ENCODE peak calls at places on chromosomes 12 and 14, in six cellular contexts. T is cardiac muscle cell; K is CD8-positive, alpha-beta T cell; Y is IMR-90; C is lung; S is left lung. F is an unnamed sample.

GRCh38 chr12:1779783-1780182 is 40.6 kb upstream of the LRTM2 start:
- DNase-seq in K (no peak), Y (peak), C (no peak), S (no peak), T (no peak), F (peak)

GRCh38 chr12:49646331-49646830 is 23.0 kb downstream of the PRPF40B start:
- DNase-seq in Y (no peak), S (no peak), C (no peak), K (no peak), T (no peak), F (no peak)

GRCh38 chr12:116594325-116595038 is 35.3 kb downstream of the MAP1LC3B2 start:
- DNase-seq in S (peak), C (peak), T (no peak), K (peak), Y (no peak), F (no peak)

GRCh38 chr12:93156091-93156490 is 221.6 kb upstream of the NUDT4 start:
- DNase-seq in Y (no peak), T (no peak), S (no peak), K (no peak), C (no peak), F (no peak)

GRCh38 chr14:21102472-21103164 is 1.8 kb downstream of the TMEM253 start:
- DNase-seq in T (no peak), Y (no peak), C (no peak), K (no peak), S (no peak), F (no peak)

GRCh38 chr12:1787714-1788113 is 32.7 kb upstream of the LRTM2 start:
- DNase-seq in T (no peak), K (no peak), S (no peak), Y (no peak), C (no peak), F (no peak)

GRCh38 chr12:23686095-23686494 is 263.4 kb downstream of the SOX5 start:
- DNase-seq in T (no peak), K (no peak), Y (no peak), S (no peak), C (no peak), F (no peak)

GRCh38 chr14:68944162-68944561 is 34.9 kb downstream of the ACTN1 start:
- DNase-seq in K (no peak), Y (no peak), C (no peak), T (no peak), S (no peak), F (no peak)

GRCh38 chr14:85596562-85596961 is 66.6 kb downstream of the FLRT2 start:
- DNase-seq in C (no peak), T (no peak), Y (no peak), S (no peak), K (no peak), F (no peak)

GRCh38 chr14:37397941-37398215 is 197.2 kb downstream of the FOXA1 start:
- DNase-seq in T (no peak), K (no peak), C (no peak), S (no peak), Y (no peak), F (no peak)

GRCh38 chr14:95497561-95498011 is 18.9 kb downstream of the SYNE3 start:
- DNase-seq in Y (no peak), T (peak), S (no peak), K (no peak), C (no peak), F (no peak)

GRCh38 chr14:58887931-58888330 is 250.2 kb downstream of the DACT1 start:
- DNase-seq in Y (no peak), C (no peak), S (no peak), K (no peak), T (no peak), F (no peak)

GRCh38 chr12:45890276-45890675 is 100.1 kb downstream of the SCAF11 start:
- DNase-seq in T (no peak), K (no peak), S (no peak), C (no peak), Y (no peak), F (no peak)

GRCh38 chr14:52219488-52220084 is 47.9 kb upstream of the PTGDR start:
- DNase-seq in T (no peak), K (no peak), C (no peak), Y (no peak), S (no peak), F (peak)

GRCh38 chr12:51496907-51497306 is 72.3 kb downstream of the SLC4A8 start:
- DNase-seq in K (no peak), S (no peak), Y (no peak), C (no peak), T (no peak), F (no peak)

GRCh38 chr12:105485321-105485910 is 154.9 kb downstream of the C12orf75 start:
- DNase-seq in Y (peak), C (no peak), S (no peak), K (no peak), T (no peak), F (peak)

GRCh38 chr12:52867636-52868035 is 18.8 kb upstream of the KRT78 start:
- DNase-seq in Y (no peak), C (no peak), T (no peak), K (peak), S (peak), F (no peak)

GRCh38 chr12:125674554-125674953 is 609.3 kb downstream of the AACS start:
- DNase-seq in K (no peak), S (no peak), C (no peak), Y (no peak), T (no peak), F (no peak)

GRCh38 chr12:75704208-75704607 is 192.8 kb upstream of the KRR1 start:
- DNase-seq in S (no peak), T (no peak), K (no peak), C (no peak), Y (no peak), F (no peak)

GRCh38 chr12:115149685-115150378 is 465.9 kb upstream of the TBX3 start:
- DNase-seq in C (no peak), T (no peak), S (no peak), K (no peak), Y (peak), F (peak)

GRCh38 chr14:72013606-72014129 is 81.4 kb downstream of the RGS6 start:
- DNase-seq in S (no peak), K (no peak), Y (no peak), C (no peak), T (no peak), F (no peak)

DNA sequence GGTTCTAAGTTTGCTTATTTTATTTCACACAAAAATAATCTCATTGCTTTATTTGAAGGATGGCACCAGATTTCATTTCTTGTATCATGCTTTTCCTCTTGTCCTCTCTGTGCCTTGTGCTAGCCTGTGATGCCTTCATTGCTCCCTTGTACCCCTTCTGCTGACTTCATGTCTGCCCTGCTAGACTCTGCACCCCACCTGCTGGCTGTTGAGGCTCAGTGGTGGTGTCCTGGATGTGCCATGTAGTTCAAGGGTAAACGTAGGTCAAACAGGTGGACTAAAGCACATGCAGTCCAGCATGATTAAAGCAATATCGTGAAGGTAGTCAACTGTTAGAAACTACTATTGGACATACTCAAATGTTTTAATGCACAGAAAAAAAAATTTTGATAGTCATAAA is 21.6 kb downstream of the MRPS35 start:
- DNase-seq in T (peak), K (no peak), Y (no peak), C (no peak), S (no peak), F (peak)
- TF ChIP-seq CTCF in T (peak), K (no peak), Y (peak), C (no peak), S (no peak), F (peak)

GRCh38 chr14:74251546-74252030 is 12.3 kb downstream of the VSX2 start:
- DNase-seq in Y (peak), C (peak), S (peak), T (peak), K (peak), F (peak)
- H3K4me3 ChIP-seq in Y (peak), C (no peak), S (peak), T (no peak), K (no peak), F (peak)

GRCh38 chr14:94143711-94144110 is 14.3 kb upstream of the IFI27L2 start:
- DNase-seq in Y (no peak), C (no peak), K (no peak), S (no peak), T (no peak), F (no peak)

GRCh38 chr14:94142836-94143235 is 13.4 kb upstream of the IFI27L2 start:
- DNase-seq in K (no peak), Y (no peak), C (no peak), S (no peak), T (no peak), F (no peak)

GRCh38 chr14:94144765-94145164 is 15.4 kb upstream of the IFI27L2 start:
- DNase-seq in S (peak), Y (no peak), T (no peak), K (no peak), C (no peak), F (no peak)

GRCh38 chr14:94142247-94142646 is 12.8 kb upstream of the IFI27L2 start:
- DNase-seq in C (peak), T (no peak), S (no peak), K (no peak), Y (no peak), F (no peak)

GRCh38 chr14:94143239-94143638 is 13.8 kb upstream of the IFI27L2 start:
- DNase-seq in C (no peak), K (no peak), T (peak), Y (no peak), S (no peak), F (no peak)
- TF ChIP-seq CTCF in C (no peak), K (no peak), T (peak), Y (peak), S (no peak), F (peak)

GRCh38 chr12:40225337-40225983 is 663 bp downstream of the LRRK2 start:
- DNase-seq in C (no peak), K (no peak), S (no peak), Y (no peak), T (no peak), F (no peak)
- H3K4me3 ChIP-seq in C (peak), K (peak), S (peak), Y (peak), T (peak), F (peak)

GRCh38 chr14:57046175-57046574 is 222.5 kb downstream of the EXOC5 start:
- DNase-seq in K (no peak), T (no peak), S (no peak), Y (no peak), C (no peak), F (no peak)

GRCh38 chr14:57051633-57052032 is 217.1 kb downstream of the EXOC5 start:
- DNase-seq in S (no peak), T (no peak), C (no peak), K (no peak), Y (no peak), F (no peak)

GRCh38 chr14:57052705-57053302 is 215.9 kb downstream of the EXOC5 start:
- DNase-seq in Y (no peak), T (no peak), K (no peak), S (no peak), C (no peak), F (no peak)

GRCh38 chr14:57049848-57050247 is 218.9 kb downstream of the EXOC5 start:
- DNase-seq in T (peak), C (no peak), S (no peak), Y (no peak), K (no peak), F (no peak)
- TF ChIP-seq CTCF in T (no peak), C (no peak), S (no peak), Y (no peak), K (no peak), F (no peak)

GRCh38 chr14:76862546-76863282 is 36.5 kb downstream of the LRRC74A start:
- DNase-seq in C (no peak), Y (no peak), K (no peak), S (no peak), T (no peak), F (no peak)

GRCh38 chr14:76866469-76866868 is 40.3 kb downstream of the LRRC74A start:
- DNase-seq in T (no peak), Y (no peak), S (no peak), K (no peak), C (no peak), F (no peak)

GRCh38 chr14:76856769-76857168 is 30.6 kb downstream of the LRRC74A start:
- DNase-seq in K (no peak), S (no peak), C (no peak), T (no peak), Y (no peak), F (no peak)

GRCh38 chr14:76863724-76864407 is 37.7 kb downstream of the LRRC74A start:
- DNase-seq in Y (no peak), T (peak), C (peak), K (no peak), S (peak), F (peak)

GRCh38 chr14:76861574-76862255 is 35.5 kb downstream of the LRRC74A start:
- DNase-seq in C (no peak), S (no peak), Y (no peak), T (no peak), K (no peak), F (no peak)
- H3K4me3 ChIP-seq in C (no peak), S (no peak), Y (no peak), T (no peak), K (no peak), F (no peak)